ENCODE peak calls at places on chromosomes 11 and 22, in six cellular contexts. H is stomach, U is GM23338, G is K562, K is GM12878, Q is transverse colon. Y is an unnamed sample.
A peak's percentile ranks its signal among the peaks of the same experiment; 100 is the strongest.

GRCh38 chr11:105553015-105553414 is 56.9 kb upstream of the GRIA4 start:
- DNase-seq in H (no peak), U (no peak), G (no peak), K (no peak), Q (no peak), Y (no peak)

GRCh38 chr11:101797335-101797734 is 117.5 kb upstream of the CEP126 start:
- DNase-seq in H (no peak), U (no peak), G (no peak), K (no peak), Q (no peak), Y (no peak)

GRCh38 chr11:130648601-130649000 is 200.2 kb downstream of the ADAMTS15 start:
- DNase-seq in H (no peak), U (no peak), G (no peak), K (no peak), Q (peak; percentile 20), Y (no peak)

GRCh38 chr11:17389957-17390649 is 1.6 kb upstream of the KCNJ11 start:
- DNase-seq in H (no peak), U (no peak), G (no peak), K (no peak), Q (no peak), Y (no peak)

GRCh38 chr11:11998091-11998781 is 10.2 kb downstream of the DKK3 start:
- DNase-seq in H (no peak), U (no peak), G (no peak), K (peak; percentile 21), Q (no peak), Y (no peak)

GRCh38 chr22:19902245-19902699 is 39.3 kb upstream of the COMT start:
- DNase-seq in H (no peak), U (no peak), G (no peak), K (no peak), Q (no peak), Y (no peak)

GRCh38 chr11:17543574-17544180 is 539 bp downstream of the USH1C start:
- DNase-seq in H (no peak), U (peak; percentile 34), G (no peak), K (no peak), Q (peak; percentile 38), Y (no peak)

GRCh38 chr11:2803186-2804057 is 82.2 kb downstream of the CDKN1C start:
- DNase-seq in H (peak; percentile 24), U (no peak), G (no peak), K (no peak), Q (peak; percentile 4), Y (peak; percentile 59)

GRCh38 chr11:541433-541885 is 4.1 kb downstream of the LRRC56 start:
- DNase-seq in H (no peak), U (no peak), G (no peak), K (no peak), Q (no peak), Y (peak; percentile 75)

GRCh38 chr11:69386594-69387408 is 92.8 kb downstream of the MYEOV start:
- DNase-seq in H (no peak), U (no peak), G (no peak), K (no peak), Q (no peak), Y (no peak)

GRCh38 chr11:86459002-86459385 is 84.3 kb downstream of the CCDC81 start:
- DNase-seq in H (no peak), U (no peak), G (no peak), K (no peak), Q (no peak), Y (no peak)

GRCh38 chr11:86488553-86488952 is 113.9 kb downstream of the CCDC81 start:
- DNase-seq in H (no peak), U (no peak), G (no peak), K (no peak), Q (no peak), Y (no peak)

GRCh38 chr11:3058753-3059664 is 1.8 kb upstream of the CARS1 start:
- DNase-seq in H (no peak), U (peak; percentile 85), G (peak; percentile 80), K (no peak), Q (no peak), Y (peak; percentile 60)

GRCh38 chr11:114063149-114063828 is 3.8 kb downstream of the ZBTB16 start:
- DNase-seq in H (no peak), U (no peak), G (no peak), K (no peak), Q (no peak), Y (no peak)
- H3K4me3 ChIP-seq in H (peak overlapping the region; percentile 97), U (no peak overlapping the region), G (no peak overlapping the region), K (no peak overlapping the region), Q (peak overlapping the region; percentile 81), Y (peak overlapping the region; percentile 82)

DNA sequence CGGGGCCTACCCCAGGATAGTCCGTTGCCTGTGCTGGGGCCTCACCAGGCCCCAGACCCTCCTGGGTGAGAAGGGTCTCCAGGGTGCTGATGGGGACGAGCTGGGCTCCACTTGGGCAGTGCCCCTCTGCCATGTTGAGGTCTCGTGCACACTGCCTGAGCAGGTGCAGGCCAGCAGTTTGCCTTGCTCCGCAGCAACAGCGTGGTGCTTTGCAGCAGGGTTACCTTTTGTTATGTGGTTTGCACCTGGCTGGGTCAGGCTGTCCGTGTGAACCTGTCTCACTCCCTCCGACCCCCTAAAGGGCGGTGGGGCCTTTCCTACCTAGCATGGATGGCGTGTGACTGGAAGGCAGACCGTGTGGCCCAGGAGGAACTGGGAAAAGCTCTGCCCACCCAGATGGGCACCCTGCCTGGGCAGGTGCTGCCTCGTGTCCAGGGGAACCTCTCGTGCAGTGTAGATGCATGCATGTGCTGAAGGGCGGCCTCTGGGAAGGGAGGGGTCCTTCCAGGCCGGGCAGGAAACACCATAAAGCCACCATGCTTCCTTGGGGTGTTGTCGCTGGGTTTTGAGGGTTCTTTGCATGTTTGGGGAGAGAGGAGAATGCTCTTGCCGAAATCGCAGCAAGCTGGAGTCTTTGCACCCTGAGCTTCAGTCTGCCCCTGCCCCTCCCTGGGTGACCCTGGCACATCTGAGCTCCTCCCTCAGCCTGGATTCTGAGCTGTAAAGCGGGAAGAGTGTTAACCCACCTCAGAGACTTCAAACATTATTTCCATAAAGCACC is 75.4 kb upstream of the PPARA start:
- DNase-seq in H (peak; percentile 33), U (peak; percentile 36), G (no peak), K (no peak), Q (peak; percentile 35), Y (peak; percentile 50)
- TF ChIP-seq POLR2AphosphoS5 in H (no peak), U (no peak), G (no peak), K (no peak), Q (no peak), Y (peak; percentile 10)

GRCh38 chr11:67482275-67482735 is 521 bp upstream of the AIP start:
- DNase-seq in H (no peak), U (no peak), G (no peak), K (no peak), Q (no peak), Y (no peak)
- H3K4me3 ChIP-seq in H (peak overlapping the region; percentile 54), U (peak overlapping the region; percentile 52), G (peak overlapping the region; percentile 49), K (peak overlapping the region; percentile 67), Q (peak overlapping the region; percentile 40), Y (peak overlapping the region; percentile 59)

GRCh38 chr22:35630387-35630793 is 13.3 kb upstream of the MB start:
- DNase-seq in H (no peak), U (peak; percentile 39), G (no peak), K (no peak), Q (no peak), Y (no peak)

GRCh38 chr22:35631597-35631996 is 14.5 kb upstream of the MB start:
- DNase-seq in H (peak; percentile 59), U (peak; percentile 92), G (peak; percentile 41), K (no peak), Q (peak; percentile 73), Y (peak; percentile 62)

GRCh38 chr22:35630891-35631290 is 13.8 kb upstream of the MB start:
- DNase-seq in H (no peak), U (no peak), G (no peak), K (no peak), Q (no peak), Y (no peak)

GRCh38 chr22:35628732-35629131 is 11.6 kb upstream of the MB start:
- DNase-seq in H (no peak), U (no peak), G (no peak), K (no peak), Q (no peak), Y (no peak)

GRCh38 chr22:35629406-35630234 is 12.5 kb upstream of the MB start:
- DNase-seq in H (peak; percentile 50), U (peak; percentile 64), G (peak; percentile 37), K (peak; percentile 61), Q (peak; percentile 60), Y (no peak)
- TF ChIP-seq POLR2AphosphoS5 in H (peak; percentile 20), U (no peak), G (no peak), K (no peak), Q (no peak), Y (peak; percentile 43)

DNA sequence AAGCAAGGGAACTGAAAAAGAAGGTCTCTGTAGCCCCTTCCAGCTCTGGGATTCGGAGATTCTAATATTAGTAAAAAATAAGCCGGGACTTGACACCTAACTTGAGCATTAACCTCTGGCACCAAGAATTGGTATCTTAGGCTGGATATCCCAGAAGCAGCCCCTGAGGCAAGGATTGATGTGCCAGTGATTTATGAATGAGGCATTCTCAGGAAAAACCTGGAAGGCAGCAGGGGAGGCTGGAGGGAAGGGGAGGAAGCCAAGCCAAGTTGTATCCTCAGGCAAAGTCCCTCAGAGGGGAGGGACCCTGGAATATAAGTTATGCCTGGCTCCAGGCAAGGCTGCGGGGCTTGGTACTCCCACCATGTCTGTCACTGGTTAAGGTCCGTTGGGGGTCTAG is 30.0 kb downstream of the LMO2 start:
- DNase-seq in H (no peak), U (no peak), G (no peak), K (no peak), Q (no peak), Y (no peak)
- H3K4me3 ChIP-seq in H (no peak overlapping the region), U (no peak overlapping the region), G (no peak overlapping the region), K (no peak overlapping the region), Q (no peak overlapping the region), Y (no peak overlapping the region)

GRCh38 chr11:44950625-44951472 is at the start of gene TP53I11:
- DNase-seq in H (peak; percentile 83), U (no peak), G (peak; percentile 77), K (no peak), Q (peak; percentile 87), Y (peak; percentile 90)

GRCh38 chr11:44948155-44948554 is 2.5 kb downstream of the TP53I11 start:
- DNase-seq in H (no peak), U (no peak), G (no peak), K (no peak), Q (no peak), Y (no peak)

GRCh38 chr11:44950036-44950624 is 553 bp downstream of the TP53I11 start:
- DNase-seq in H (peak; percentile 38), U (no peak), G (no peak), K (no peak), Q (peak; percentile 58), Y (peak; percentile 38)

GRCh38 chr11:44947114-44947513 is 3.6 kb downstream of the TP53I11 start:
- DNase-seq in H (no peak), U (no peak), G (no peak), K (no peak), Q (no peak), Y (no peak)

GRCh38 chr11:44949160-44950035 is 1.3 kb downstream of the TP53I11 start:
- DNase-seq in H (no peak), U (peak; percentile 87), G (peak; percentile 47), K (no peak), Q (peak; percentile 68), Y (peak; percentile 48)
- TF ChIP-seq POLR2AphosphoS5 in H (no peak), U (peak; percentile 44), G (no peak), K (no peak), Q (peak; percentile 29), Y (no peak)

GRCh38 chr22:42648017-42648367 is 1.2 kb downstream of the CYB5R3 start:
- DNase-seq in H (no peak), U (no peak), G (no peak), K (no peak), Q (no peak), Y (no peak)
- H3K4me3 ChIP-seq in H (peak overlapping the region; percentile 80), U (peak overlapping the region; percentile 91), G (peak overlapping the region; percentile 93), K (peak overlapping the region; percentile 100), Q (peak overlapping the region; percentile 79), Y (peak overlapping the region; percentile 94)

Y was measured in upper lobe of left lung.